ENCODE peak calls at places on chromosomes 11 and 22, in nine cellular contexts. One of them, this sample, is unnamed.
A peak's percentile ranks its signal among the peaks of the same experiment; 100 is the strongest.

GRCh38 chr11:119529936-119530335 is 107.0 kb upstream of the THY1 start:
- DNase-seq in naive thymus-derived CD4-positive, alpha-beta T cell: no peak
- DNase-seq in cardiac fibroblast: no peak
- DNase-seq in Calu3: no peak
- DNase-seq in HuH-7: no peak
- DNase-seq in HT-29: no peak
- DNase-seq in EL: no peak
- DNase-seq in GDM1: no peak
- DNase-seq in stimulated activated CD8-positive, alpha-beta memory T cell treated with anti-CD3 and anti-CD28 coated beads, Interleukin-7, amount 100 ng/mL, for 24 hours: no peak
- DNase-seq in this sample: no peak

GRCh38 chr22:47351836-47352579 is 589.6 kb downstream of the TBC1D22A start:
- DNase-seq in GDM1: no peak
- DNase-seq in naive thymus-derived CD4-positive, alpha-beta T cell: no peak
- DNase-seq in HT-29: no peak
- DNase-seq in stimulated activated CD8-positive, alpha-beta memory T cell treated with anti-CD3 and anti-CD28 coated beads, Interleukin-7, amount 100 ng/mL, for 24 hours: no peak
- DNase-seq in Calu3: no peak
- DNase-seq in HuH-7: no peak
- DNase-seq in cardiac fibroblast: no peak
- DNase-seq in EL: no peak
- DNase-seq in this sample: no peak

GRCh38 chr11:24391165-24391564 is 105.7 kb upstream of the LUZP2 start:
- DNase-seq in HuH-7: no peak
- DNase-seq in stimulated activated CD8-positive, alpha-beta memory T cell treated with anti-CD3 and anti-CD28 coated beads, Interleukin-7, amount 100 ng/mL, for 24 hours: no peak
- DNase-seq in cardiac fibroblast: peak; percentile 47
- DNase-seq in HT-29: peak; percentile 59
- DNase-seq in EL: peak; percentile 19
- DNase-seq in GDM1: no peak
- DNase-seq in naive thymus-derived CD4-positive, alpha-beta T cell: no peak
- DNase-seq in Calu3: peak; percentile 3
- DNase-seq in this sample: no peak

GRCh38 chr22:27507066-27507715 is 294.4 kb downstream of the MN1 start:
- DNase-seq in HT-29: no peak
- DNase-seq in GDM1: no peak
- DNase-seq in EL: peak; percentile 29
- DNase-seq in cardiac fibroblast: peak; percentile 36
- DNase-seq in naive thymus-derived CD4-positive, alpha-beta T cell: no peak
- DNase-seq in HuH-7: no peak
- DNase-seq in stimulated activated CD8-positive, alpha-beta memory T cell treated with anti-CD3 and anti-CD28 coated beads, Interleukin-7, amount 100 ng/mL, for 24 hours: no peak
- DNase-seq in Calu3: no peak
- DNase-seq in this sample: no peak

GRCh38 chr11:12512132-12512531 is 134.8 kb downstream of the PARVA start:
- DNase-seq in cardiac fibroblast: no peak
- DNase-seq in Calu3: no peak
- DNase-seq in stimulated activated CD8-positive, alpha-beta memory T cell treated with anti-CD3 and anti-CD28 coated beads, Interleukin-7, amount 100 ng/mL, for 24 hours: no peak
- DNase-seq in naive thymus-derived CD4-positive, alpha-beta T cell: no peak
- DNase-seq in HuH-7: no peak
- DNase-seq in GDM1: no peak
- DNase-seq in HT-29: no peak
- DNase-seq in EL: no peak
- DNase-seq in this sample: no peak

GRCh38 chr11:121842186-121842585 is 273.8 kb downstream of the BLID start:
- DNase-seq in Calu3: no peak
- DNase-seq in HuH-7: no peak
- DNase-seq in naive thymus-derived CD4-positive, alpha-beta T cell: no peak
- DNase-seq in cardiac fibroblast: no peak
- DNase-seq in EL: no peak
- DNase-seq in stimulated activated CD8-positive, alpha-beta memory T cell treated with anti-CD3 and anti-CD28 coated beads, Interleukin-7, amount 100 ng/mL, for 24 hours: no peak
- DNase-seq in GDM1: no peak
- DNase-seq in HT-29: no peak
- DNase-seq in this sample: no peak

GRCh38 chr11:114134870-114135269 is 75.4 kb downstream of the ZBTB16 start:
- DNase-seq in cardiac fibroblast: peak; percentile 98
- DNase-seq in HuH-7: no peak
- DNase-seq in stimulated activated CD8-positive, alpha-beta memory T cell treated with anti-CD3 and anti-CD28 coated beads, Interleukin-7, amount 100 ng/mL, for 24 hours: no peak
- DNase-seq in naive thymus-derived CD4-positive, alpha-beta T cell: no peak
- DNase-seq in EL: peak; percentile 63
- DNase-seq in GDM1: no peak
- DNase-seq in Calu3: no peak
- DNase-seq in HT-29: no peak
- DNase-seq in this sample: no peak

GRCh38 chr11:34415538-34415937 is 23.2 kb upstream of the CAT start:
- DNase-seq in cardiac fibroblast: no peak
- DNase-seq in stimulated activated CD8-positive, alpha-beta memory T cell treated with anti-CD3 and anti-CD28 coated beads, Interleukin-7, amount 100 ng/mL, for 24 hours: no peak
- DNase-seq in EL: no peak
- DNase-seq in Calu3: no peak
- DNase-seq in naive thymus-derived CD4-positive, alpha-beta T cell: no peak
- DNase-seq in HuH-7: no peak
- DNase-seq in GDM1: no peak
- DNase-seq in HT-29: no peak
- DNase-seq in this sample: no peak

GRCh38 chr22:39173787-39174497 is 21.5 kb upstream of the CBX7 start:
- DNase-seq in stimulated activated CD8-positive, alpha-beta memory T cell treated with anti-CD3 and anti-CD28 coated beads, Interleukin-7, amount 100 ng/mL, for 24 hours: peak; percentile 13
- DNase-seq in EL: no peak
- DNase-seq in cardiac fibroblast: no peak
- DNase-seq in naive thymus-derived CD4-positive, alpha-beta T cell: no peak
- DNase-seq in Calu3: no peak
- DNase-seq in GDM1: no peak
- DNase-seq in HuH-7: no peak
- DNase-seq in HT-29: no peak
- DNase-seq in this sample: no peak

GRCh38 chr11:102111787-102112653 is 1.8 kb downstream of the YAP1 start:
- DNase-seq in Calu3: no peak
- DNase-seq in HT-29: peak; percentile 97
- DNase-seq in EL: peak; percentile 91
- DNase-seq in naive thymus-derived CD4-positive, alpha-beta T cell: no peak
- DNase-seq in HuH-7: peak; percentile 17
- DNase-seq in stimulated activated CD8-positive, alpha-beta memory T cell treated with anti-CD3 and anti-CD28 coated beads, Interleukin-7, amount 100 ng/mL, for 24 hours: no peak
- DNase-seq in GDM1: no peak
- DNase-seq in cardiac fibroblast: peak; percentile 92
- DNase-seq in this sample: no peak

GRCh38 chr11:119706029-119706428 is 23.0 kb downstream of the NECTIN1 start:
- DNase-seq in EL: no peak
- DNase-seq in cardiac fibroblast: no peak
- DNase-seq in GDM1: no peak
- DNase-seq in naive thymus-derived CD4-positive, alpha-beta T cell: no peak
- DNase-seq in HT-29: no peak
- DNase-seq in stimulated activated CD8-positive, alpha-beta memory T cell treated with anti-CD3 and anti-CD28 coated beads, Interleukin-7, amount 100 ng/mL, for 24 hours: no peak
- DNase-seq in Calu3: no peak
- DNase-seq in HuH-7: no peak
- DNase-seq in this sample: no peak

GRCh38 chr11:95996621-95997020 is 72.7 kb upstream of the MTMR2 start:
- DNase-seq in cardiac fibroblast: no peak
- DNase-seq in GDM1: no peak
- DNase-seq in Calu3: no peak
- DNase-seq in EL: no peak
- DNase-seq in naive thymus-derived CD4-positive, alpha-beta T cell: no peak
- DNase-seq in HT-29: no peak
- DNase-seq in HuH-7: no peak
- DNase-seq in stimulated activated CD8-positive, alpha-beta memory T cell treated with anti-CD3 and anti-CD28 coated beads, Interleukin-7, amount 100 ng/mL, for 24 hours: no peak
- DNase-seq in this sample: no peak